ENCODE peak calls at places on chromosomes 7 and 10, in seven cellular contexts. Y, J, A, R, W, Q and G are unnamed samples.

GRCh38 chr7:55273186-55273980 is 91.8 kb upstream of the LANCL2 start:
- DNase-seq in Y (no peak), J (no peak), A (no peak), R (no peak), W (no peak), Q (no peak), G (no peak)

GRCh38 chr7:77887567-77887966 is 89.0 kb downstream of the PHTF2 start:
- DNase-seq in Y (peak), J (no peak), A (peak), R (no peak), W (no peak), Q (no peak), G (peak)

GRCh38 chr7:98354511-98355249 is 46.2 kb downstream of the BAIAP2L1 start:
- DNase-seq in Y (peak), J (no peak), A (peak), R (no peak), W (no peak), Q (no peak), G (peak)

GRCh38 chr10:58818889-58819288 is 306.2 kb downstream of the BICC1 start:
- DNase-seq in Y (peak), J (no peak), A (peak), R (no peak), W (no peak), Q (no peak), G (no peak)

GRCh38 chr7:107068156-107068555 is 23.7 kb downstream of the PRKAR2B start:
- DNase-seq in Y (no peak), J (no peak), A (no peak), R (no peak), W (no peak), Q (no peak), G (no peak)

GRCh38 chr7:6015917-6016652 is 7.0 kb downstream of the AIMP2 start:
- DNase-seq in Y (peak), J (no peak), A (peak), R (peak), W (peak), Q (no peak), G (no peak)

GRCh38 chr7:37284805-37285211 is 163.9 kb downstream of the ELMO1 start:
- DNase-seq in Y (peak), J (peak), A (no peak), R (peak), W (peak), Q (peak), G (no peak)

GRCh38 chr10:60986779-60987178 is 42.8 kb upstream of the RHOBTB1 start:
- DNase-seq in Y (no peak), J (no peak), A (no peak), R (no peak), W (no peak), Q (no peak), G (no peak)

GRCh38 chr7:31707089-31707488 is 20.1 kb downstream of the PPP1R17 start:
- DNase-seq in Y (no peak), J (no peak), A (no peak), R (no peak), W (no peak), Q (no peak), G (no peak)

GRCh38 chr7:133936074-133936473 is 191.1 kb upstream of the LRGUK start:
- DNase-seq in Y (peak), J (no peak), A (no peak), R (no peak), W (no peak), Q (no peak), G (no peak)

GRCh38 chr7:114422478-114423217 is 8.0 kb downstream of the FOXP2 start:
- DNase-seq in Y (no peak), J (no peak), A (no peak), R (no peak), W (no peak), Q (no peak), G (no peak)

GRCh38 chr10:131856441-131857094 is 44.2 kb upstream of the PPP2R2D start:
- DNase-seq in Y (no peak), J (no peak), A (no peak), R (no peak), W (no peak), Q (peak), G (no peak)

GRCh38 chr7:122100021-122100420 is 44.0 kb downstream of the AASS start:
- DNase-seq in Y (no peak), J (no peak), A (no peak), R (no peak), W (no peak), Q (no peak), G (no peak)

GRCh38 chr7:103630318-103630717 is 184.3 kb upstream of the SLC26A5 start:
- DNase-seq in Y (no peak), J (no peak), A (peak), R (no peak), W (no peak), Q (no peak), G (no peak)

GRCh38 chr10:93039721-93040120 is 20.9 kb upstream of the CYP26C1 start:
- DNase-seq in Y (peak), J (no peak), A (peak), R (peak), W (no peak), Q (no peak), G (no peak)

GRCh38 chr7:46153951-46154787 is 233.1 kb upstream of the IGFBP3 start:
- DNase-seq in Y (peak), J (no peak), A (no peak), R (peak), W (no peak), Q (no peak), G (peak)

GRCh38 chr10:18140957-18141888 is 999 bp downstream of the CACNB2 start:
- DNase-seq in Y (no peak), J (no peak), A (no peak), R (no peak), W (peak), Q (no peak), G (no peak)

GRCh38 chr10:125028291-125028867 is 86.5 kb downstream of the ZRANB1 start:
- DNase-seq in Y (no peak), J (no peak), A (peak), R (no peak), W (no peak), Q (no peak), G (no peak)

GRCh38 chr10:54869022-54869421 is 68.0 kb upstream of the PCDH15 start:
- DNase-seq in Y (peak), J (no peak), A (no peak), R (no peak), W (no peak), Q (no peak), G (no peak)

GRCh38 chr10:14782691-14783363 is 8.1 kb upstream of the FAM107B start:
- DNase-seq in Y (peak), J (no peak), A (peak), R (peak), W (no peak), Q (no peak), G (peak)

GRCh38 chr10:21954690-21955089 is 48.8 kb downstream of the DNAJC1 start:
- DNase-seq in Y (no peak), J (no peak), A (no peak), R (no peak), W (no peak), Q (no peak), G (no peak)

GRCh38 chr10:132096223-132096622 is 30.5 kb downstream of the JAKMIP3 start:
- DNase-seq in Y (peak), J (no peak), A (no peak), R (peak), W (no peak), Q (no peak), G (peak)